ENCODE peak calls at places on chromosomes 2 and 18, in six cellular contexts. I is heart left ventricle; D is spleen; R is effector memory CD4-positive, alpha-beta T cell; Z is breast epithelium; O is astrocyte. N is an unnamed sample. For H3K4me1, the result is how much of the 10 kb centered on the place peaks cover.

GRCh38 chr2:37376421-37377186 is 32.2 kb downstream of the QPCT start:
- DNase-seq in I (no peak), D (no peak), R (peak), Z (no peak), O (peak), N (peak)

GRCh38 chr18:49335677-49336076 is 124.8 kb downstream of the DYM start:
- DNase-seq in I (no peak), D (no peak), R (no peak), Z (no peak), O (no peak), N (no peak)

GRCh38 chr2:102057502-102058292 is 65.9 kb downstream of the IL1R2 start:
- DNase-seq in I (peak), D (no peak), R (no peak), Z (no peak), O (peak), N (peak)

GRCh38 chr2:151632993-151633592 is 101.2 kb downstream of the NEB start:
- DNase-seq in I (no peak), D (no peak), R (no peak), Z (no peak), O (no peak), N (no peak)

GRCh38 chr2:239311132-239312040 is 89.4 kb downstream of the HDAC4 start:
- DNase-seq in I (no peak), D (peak), R (no peak), Z (no peak), O (no peak), N (no peak)

GRCh38 chr2:17608251-17608650 is 67.8 kb downstream of the VSNL1 start:
- DNase-seq in I (no peak), D (no peak), R (no peak), Z (no peak), O (no peak), N (no peak)

GRCh38 chr18:33034941-33035340 is 262.1 kb upstream of the KLHL14 start:
- DNase-seq in I (no peak), D (no peak), R (no peak), Z (no peak), O (peak), N (no peak)

GRCh38 chr2:41870948-41871522 is 176.8 kb upstream of the PKDCC start:
- DNase-seq in I (peak), D (no peak), R (no peak), Z (no peak), O (peak), N (peak)

GRCh38 chr18:41745166-41746049 is 209.6 kb upstream of the PIK3C3 start:
- DNase-seq in I (peak), D (no peak), R (no peak), Z (peak), O (peak), N (peak)

GRCh38 chr2:219628986-219629901 is 1.8 kb downstream of the SLC4A3 start:
- DNase-seq in I (no peak), D (peak), R (no peak), Z (no peak), O (no peak), N (peak)

GRCh38 chr18:74273394-74273793 is 18.4 kb downstream of the CYB5A start:
- DNase-seq in I (no peak), D (no peak), R (no peak), Z (no peak), O (no peak), N (no peak)

GRCh38 chr2:230909841-230910545 is 15.0 kb downstream of the GPR55 start:
- DNase-seq in I (no peak), D (peak), R (no peak), Z (peak), O (no peak), N (peak)

GRCh38 chr2:44596537-44597320 is 235.0 kb downstream of the CAMKMT start:
- DNase-seq in I (no peak), D (no peak), R (no peak), Z (no peak), O (no peak), N (no peak)

GRCh38 chr2:28567076-28567471 is 71.2 kb downstream of the PLB1 start:
- DNase-seq in I (no peak), D (no peak), R (no peak), Z (no peak), O (no peak), N (no peak)

GRCh38 chr2:41910126-41910525 is 137.7 kb upstream of the PKDCC start:
- DNase-seq in I (no peak), D (no peak), R (no peak), Z (no peak), O (peak), N (no peak)

GRCh38 chr2:231716641-231717280 is 8.4 kb downstream of the PTMA start:
- DNase-seq in I (no peak), D (no peak), R (no peak), Z (no peak), O (no peak), N (no peak)

GRCh38 chr2:72133721-72134407 is 13.8 kb downstream of the CYP26B1 start:
- DNase-seq in I (no peak), D (peak), R (no peak), Z (peak), O (no peak), N (no peak)

GRCh38 chr2:42390401-42390969 is 29.5 kb upstream of the COX7A2L start:
- DNase-seq in I (no peak), D (no peak), R (no peak), Z (no peak), O (no peak), N (no peak)

GRCh38 chr2:196086517-196087368 is 18.1 kb upstream of the DNAH7 start:
- DNase-seq in I (no peak), D (no peak), R (no peak), Z (no peak), O (no peak), N (no peak)

GRCh38 chr2:96890726-96891385 is 21.0 kb upstream of the SEMA4C start:
- DNase-seq in I (no peak), D (no peak), R (no peak), Z (no peak), O (no peak), N (no peak)

GRCh38 chr18:2902327-2902726 is 55.5 kb downstream of the EMILIN2 start:
- DNase-seq in I (peak), D (no peak), R (no peak), Z (no peak), O (no peak), N (no peak)

GRCh38 chr2:149800624-149801220 is 213.1 kb upstream of the MMADHC start:
- DNase-seq in I (no peak), D (no peak), R (no peak), Z (no peak), O (no peak), N (no peak)

GRCh38 chr2:154433010-154433409 is 265.5 kb upstream of the KCNJ3 start:
- DNase-seq in I (no peak), D (no peak), R (no peak), Z (no peak), O (no peak), N (no peak)

GRCh38 chr2:24164416-24164973 is 10.4 kb upstream of the FAM228A start:
- DNase-seq in I (no peak), D (no peak), R (no peak), Z (no peak), O (no peak), N (no peak)

GRCh38 chr2:186027922-186028321 is 289.3 kb downstream of the FSIP2 start:
- DNase-seq in I (no peak), D (no peak), R (no peak), Z (no peak), O (no peak), N (no peak)

GRCh38 chr18:23619388-23619873 is 33.1 kb upstream of the NPC1 start:
- DNase-seq in I (no peak), D (peak), R (no peak), Z (no peak), O (peak), N (peak)

GRCh38 chr18:46632401-46633089 is 24.5 kb downstream of the LOXHD1 start:
- DNase-seq in I (no peak), D (no peak), R (no peak), Z (no peak), O (peak), N (no peak)

GRCh38 chr2:146806295-146807005 is 1038.4 kb upstream of the ACVR2A start:
- DNase-seq in I (no peak), D (no peak), R (no peak), Z (no peak), O (peak), N (no peak)

GRCh38 chr2:96950391-96951124 is 35.8 kb downstream of the FAM178B start:
- DNase-seq in I (no peak), D (no peak), R (no peak), Z (no peak), O (no peak), N (peak)

GRCh38 chr2:9655441-9656269 is 24.9 kb upstream of the YWHAQ start:
- DNase-seq in I (no peak), D (no peak), R (peak), Z (no peak), O (peak), N (no peak)

GRCh38 chr2:232097260-232097659 is 135.7 kb downstream of the DIS3L2 start:
- DNase-seq in I (no peak), D (no peak), R (no peak), Z (no peak), O (no peak), N (no peak)

GRCh38 chr2:136310005-136310495 is 192.1 kb upstream of the CXCR4 start:
- DNase-seq in I (no peak), D (no peak), R (peak), Z (no peak), O (no peak), N (no peak)

GRCh38 chr2:66567000-66567399 is 132.1 kb downstream of the MEIS1 start:
- DNase-seq in I (no peak), D (no peak), R (no peak), Z (no peak), O (no peak), N (no peak)
- H3K4me1 ChIP-seq in I (under half), D (under half), R (under half), Z (under half), O (under half), N (under half)

DNA sequence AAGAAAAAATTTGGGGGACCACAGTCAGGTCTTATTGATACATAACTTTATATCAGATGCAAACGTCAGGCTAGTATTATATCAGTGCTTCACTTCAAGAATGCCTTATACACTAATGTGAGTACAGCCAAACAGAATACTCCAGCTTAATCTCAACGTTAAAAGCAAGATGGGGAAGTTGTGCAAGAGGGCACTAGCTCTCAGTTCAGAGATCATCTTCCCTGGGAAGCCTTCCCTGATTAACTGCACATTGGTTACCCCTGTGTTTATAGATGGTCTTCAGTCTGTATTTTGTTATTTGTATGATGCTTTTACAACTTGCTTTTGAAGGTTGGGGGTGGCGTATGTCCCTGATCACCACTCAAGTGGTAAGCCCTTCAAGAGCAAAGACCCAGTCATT is 11.4 kb downstream of the EPAS1 start:
- DNase-seq in I (no peak), D (no peak), R (no peak), Z (no peak), O (no peak), N (no peak)
- H3K4me1 ChIP-seq in I (under half), D (half or more), R (under half), Z (under half), O (under half), N (under half)

GRCh38 chr2:85180322-85181092 is 47.3 kb downstream of the TCF7L1 start:
- DNase-seq in I (no peak), D (peak), R (no peak), Z (no peak), O (no peak), N (no peak)
- H3K4me1 ChIP-seq in I (under half), D (under half), R (under half), Z (under half), O (under half), N (under half)

DNA sequence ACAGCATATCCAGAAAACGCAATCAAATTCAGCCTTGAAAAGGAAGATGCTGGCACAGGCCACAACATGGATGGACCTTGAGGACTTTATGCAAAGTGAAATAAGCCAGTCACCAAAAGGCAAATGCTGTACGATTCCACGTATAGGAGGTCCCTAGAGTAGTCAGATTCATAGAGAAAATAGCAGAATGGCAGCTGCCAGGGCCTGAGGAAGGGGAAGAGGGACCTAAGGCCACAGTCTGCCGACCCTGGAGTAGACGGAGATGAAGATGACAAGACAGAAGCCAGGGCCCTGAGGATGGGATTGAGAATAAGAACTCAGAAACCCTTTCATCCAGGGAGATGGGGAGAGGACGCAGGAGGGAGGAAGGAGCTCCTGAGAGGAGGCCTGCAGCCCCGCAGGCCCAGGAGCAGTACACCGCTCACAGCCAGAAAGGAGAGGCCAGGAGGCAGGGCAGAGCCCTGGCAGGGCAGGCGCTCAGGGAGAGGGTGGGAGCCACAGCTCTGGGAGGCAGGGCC is 8.1 kb upstream of the MTERF4 start:
- DNase-seq in I (no peak), D (no peak), R (no peak), Z (no peak), O (no peak), N (no peak)
- H3K4me1 ChIP-seq in I (under half), D (under half), R (under half), Z (under half), O (under half), N (under half)

GRCh38 chr18:79469309-79469708 is 73.6 kb downstream of the NFATC1 start:
- DNase-seq in I (no peak), D (no peak), R (no peak), Z (no peak), O (no peak), N (no peak)
- H3K4me1 ChIP-seq in I (under half), D (under half), R (under half), Z (under half), O (under half), N (under half)

DNA sequence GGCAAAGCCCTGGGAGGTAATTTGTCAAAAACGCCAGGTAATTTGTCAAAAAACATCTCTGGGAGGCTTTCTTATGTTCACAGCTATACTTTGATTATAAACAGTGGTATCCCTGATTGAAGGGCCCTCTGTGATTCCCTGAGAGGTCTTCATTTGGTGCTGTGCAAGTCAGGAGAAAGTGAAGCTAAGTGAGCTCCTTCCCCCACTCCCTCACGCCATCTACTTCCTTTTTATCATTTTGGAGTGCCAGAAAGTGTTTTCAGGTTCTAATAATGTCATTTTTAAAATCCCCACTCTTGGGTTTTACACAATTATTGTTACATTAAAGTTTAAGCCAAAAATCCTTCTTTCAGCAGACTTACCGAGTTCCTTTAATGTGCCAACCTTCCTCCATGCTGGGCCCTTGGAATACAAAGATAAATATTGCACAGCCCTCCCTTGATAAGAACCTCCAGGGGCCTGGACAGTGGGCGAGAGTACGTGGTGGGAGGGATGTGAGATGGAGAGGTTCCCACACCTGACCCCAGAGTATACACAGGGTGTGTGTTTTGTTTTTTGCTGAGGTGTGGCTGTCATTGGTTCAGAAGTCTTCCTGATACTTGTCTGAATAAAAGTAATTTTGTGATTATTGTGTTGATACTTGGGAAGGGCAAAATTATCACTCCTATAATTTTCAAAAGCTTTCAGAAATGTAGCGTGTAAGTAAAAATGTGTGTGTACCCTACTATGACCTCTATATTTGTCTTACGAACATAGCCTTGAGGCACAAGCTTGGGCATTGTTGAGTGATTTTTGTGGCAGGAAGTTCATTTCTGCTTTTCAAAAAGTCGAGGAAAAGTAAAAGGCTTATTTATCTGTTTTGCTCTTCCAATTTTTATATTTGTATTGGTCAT is 8.1 kb downstream of the MAPRE2 start:
- DNase-seq in I (no peak), D (no peak), R (no peak), Z (no peak), O (no peak), N (no peak)
- H3K4me1 ChIP-seq in I (under half), D (half or more), R (under half), Z (under half), O (under half), N (under half)